ENCODE peak calls at places on chromosomes 1 and 21, in eight cellular contexts. Z is NCI-H1092 treated with DMSO at 0.1 percent for 48 hours, F is non-pigmented ciliary epithelial cell, E is mucosa of gallbladder, U is kidney epithelial cell, K is sciatic nerve, L is EL, X is caudate nucleus. P is an unnamed sample.

GRCh38 chr21:43770066-43770655 is 5.9 kb downstream of the CSTB start:
- DNase-seq in Z (no peak), F (no peak), E (no peak), U (no peak), K (no peak), L (no peak), X (no peak), P (no peak)

GRCh38 chr1:217482356-217483102 is 148.4 kb downstream of the GPATCH2 start:
- DNase-seq in Z (no peak), F (peak; percentile 90), E (no peak), U (peak; percentile 69), K (no peak), L (peak; percentile 80), X (no peak), P (no peak)

GRCh38 chr1:150974580-150975478 is at the start of gene CERS2:
- DNase-seq in Z (peak; percentile 73), F (no peak), E (peak; percentile 79), U (no peak), K (peak; percentile 91), L (peak; percentile 77), X (peak; percentile 68), P (peak; percentile 84)

GRCh38 chr1:17265162-17265561 is 16.3 kb downstream of the PADI3 start:
- DNase-seq in Z (no peak), F (no peak), E (no peak), U (no peak), K (no peak), L (peak; percentile 67), X (no peak), P (no peak)

GRCh38 chr1:229221106-229222019 is 49.5 kb upstream of the RAB4A start:
- DNase-seq in Z (peak; percentile 86), F (no peak), E (peak; percentile 77), U (no peak), K (peak; percentile 55), L (no peak), X (no peak), P (no peak)

GRCh38 chr21:35882791-35883240 is 177.5 kb downstream of the SETD4 start:
- DNase-seq in Z (no peak), F (no peak), E (no peak), U (peak; percentile 32), K (no peak), L (peak; percentile 47), X (no peak), P (no peak)

GRCh38 chr21:41966872-41967621 is 13.2 kb upstream of the C2CD2 start:
- DNase-seq in Z (no peak), F (no peak), E (no peak), U (no peak), K (no peak), L (no peak), X (no peak), P (no peak)

GRCh38 chr1:172650474-172651193 is 8.3 kb upstream of the FASLG start:
- DNase-seq in Z (no peak), F (no peak), E (no peak), U (no peak), K (no peak), L (no peak), X (no peak), P (no peak)

GRCh38 chr1:33327587-33328325 is 6.9 kb upstream of the A3GALT2 start:
- DNase-seq in Z (peak; percentile 76), F (peak; percentile 97), E (peak; percentile 67), U (peak; percentile 85), K (no peak), L (peak; percentile 96), X (no peak), P (no peak)

GRCh38 chr1:151364996-151365395 is 7.5 kb downstream of the SELENBP1 start:
- DNase-seq in Z (no peak), F (no peak), E (no peak), U (no peak), K (no peak), L (no peak), X (no peak), P (no peak)

GRCh38 chr1:83960669-83961277 is 38.2 kb downstream of the TTLL7 start:
- DNase-seq in Z (no peak), F (no peak), E (no peak), U (no peak), K (no peak), L (no peak), X (peak; percentile 23), P (no peak)

GRCh38 chr1:44543064-44543815 is 131.0 kb downstream of the TMEM53 start:
- DNase-seq in Z (peak; percentile 38), F (no peak), E (no peak), U (no peak), K (no peak), L (no peak), X (no peak), P (no peak)

GRCh38 chr1:56501888-56502287 is 77.5 kb downstream of the PLPP3 start:
- DNase-seq in Z (no peak), F (no peak), E (no peak), U (no peak), K (no peak), L (no peak), X (no peak), P (no peak)

GRCh38 chr1:14681182-14681581 is 82.7 kb downstream of the KAZN start:
- DNase-seq in Z (no peak), F (no peak), E (no peak), U (no peak), K (no peak), L (no peak), X (no peak), P (no peak)

GRCh38 chr1:33517596-33518250 is 45.3 kb downstream of the ZSCAN20 start:
- DNase-seq in Z (no peak), F (no peak), E (no peak), U (no peak), K (no peak), L (no peak), X (no peak), P (no peak)

GRCh38 chr1:61287734-61288133 is 205.4 kb downstream of the NFIA start:
- DNase-seq in Z (no peak), F (peak; percentile 86), E (no peak), U (no peak), K (no peak), L (peak; percentile 57), X (no peak), P (no peak)

P was measured in A673.